ENCODE peak calls at places on chromosomes 1 and 21, in six cellular contexts. D is epithelial cell of esophagus, Q is fibroblast of lung, T is HFF-Myc, C is tibial nerve, B is thoracic aorta. G is an unnamed sample.

GRCh38 chr21:44895859-44896258 is 22.4 kb upstream of the PTTG1IP start:
- DNase-seq in D (no peak), Q (no peak), T (no peak), C (no peak), B (no peak), G (no peak)

GRCh38 chr1:10456661-10457060 is 6.8 kb downstream of the CORT start:
- DNase-seq in D (peak), Q (no peak), T (no peak), C (no peak), B (no peak), G (no peak)

GRCh38 chr1:206963119-206963712 is 7.0 kb downstream of the FCAMR start:
- DNase-seq in D (peak), Q (peak), T (no peak), C (no peak), B (no peak), G (no peak)

GRCh38 chr1:161207173-161207572 is 5.0 kb downstream of the NDUFS2 start:
- DNase-seq in D (no peak), Q (no peak), T (no peak), C (no peak), B (no peak), G (no peak)

GRCh38 chr21:26470361-26471115 is 102.5 kb downstream of the CYYR1 start:
- DNase-seq in D (no peak), Q (no peak), T (no peak), C (no peak), B (no peak), G (no peak)

GRCh38 chr1:166111430-166111829 is 55.4 kb downstream of the FAM78B start:
- DNase-seq in D (no peak), Q (no peak), T (no peak), C (no peak), B (no peak), G (no peak)

GRCh38 chr1:228996286-228996685 is 261.0 kb downstream of the RHOU start:
- DNase-seq in D (no peak), Q (no peak), T (no peak), C (no peak), B (no peak), G (no peak)

GRCh38 chr21:26850116-26850643 is 5.0 kb upstream of the ADAMTS1 start:
- DNase-seq in D (peak), Q (peak), T (no peak), C (no peak), B (no peak), G (no peak)

GRCh38 chr1:25711555-25712298 is 88.3 kb upstream of the SELENON start:
- DNase-seq in D (peak), Q (peak), T (no peak), C (no peak), B (no peak), G (no peak)

GRCh38 chr1:245453556-245453955 is 298.8 kb downstream of the KIF26B start:
- DNase-seq in D (no peak), Q (no peak), T (no peak), C (no peak), B (no peak), G (no peak)

GRCh38 chr21:16324630-16325029 is 594.8 kb downstream of the USP25 start:
- DNase-seq in D (no peak), Q (no peak), T (no peak), C (no peak), B (no peak), G (no peak)

GRCh38 chr1:65995326-65995725 is 202.6 kb downstream of the PDE4B start:
- DNase-seq in D (no peak), Q (no peak), T (no peak), C (no peak), B (no peak), G (no peak)

GRCh38 chr1:207811920-207812720 is 60.3 kb downstream of the CD46 start:
- DNase-seq in D (no peak), Q (no peak), T (no peak), C (no peak), B (no peak), G (no peak)

GRCh38 chr21:46599251-46599572 is 5.7 kb downstream of the S100B start:
- DNase-seq in D (no peak), Q (peak), T (peak), C (peak), B (no peak), G (peak)

GRCh38 chr1:1348420-1349255 is 580 bp downstream of the DVL1 start:
- DNase-seq in D (peak), Q (peak), T (no peak), C (no peak), B (no peak), G (no peak)

GRCh38 chr1:237756304-237756967 is 134.3 kb downstream of the ZP4 start:
- DNase-seq in D (no peak), Q (no peak), T (no peak), C (no peak), B (no peak), G (no peak)

GRCh38 chr1:218390625-218391024 is 45.5 kb downstream of the TGFB2 start:
- DNase-seq in D (peak), Q (peak), T (no peak), C (no peak), B (no peak), G (no peak)

GRCh38 chr1:157170677-157171515 is 32.7 kb upstream of the ETV3 start:
- DNase-seq in D (peak), Q (no peak), T (no peak), C (peak), B (no peak), G (no peak)

GRCh38 chr1:85229574-85230097 is 28.8 kb upstream of the SYDE2 start:
- DNase-seq in D (no peak), Q (no peak), T (no peak), C (no peak), B (no peak), G (no peak)

GRCh38 chr21:16302851-16303282 is 573.1 kb downstream of the USP25 start:
- DNase-seq in D (no peak), Q (peak), T (no peak), C (peak), B (no peak), G (no peak)

GRCh38 chr1:11417162-11417561 is 61.8 kb upstream of the DISP3 start:
- DNase-seq in D (no peak), Q (no peak), T (peak), C (no peak), B (no peak), G (no peak)

GRCh38 chr1:199512037-199512710 is 515.3 kb upstream of the NR5A2 start:
- DNase-seq in D (no peak), Q (peak), T (no peak), C (no peak), B (no peak), G (peak)

GRCh38 chr21:36615274-36615964 is 83.5 kb upstream of the SIM2 start:
- DNase-seq in D (no peak), Q (no peak), T (no peak), C (no peak), B (no peak), G (no peak)

GRCh38 chr1:232039303-232039702 is 412.7 kb downstream of the DISC1 start:
- DNase-seq in D (peak), Q (peak), T (no peak), C (no peak), B (no peak), G (no peak)

GRCh38 chr1:58628987-58629598 is 52.0 kb upstream of the TACSTD2 start:
- DNase-seq in D (no peak), Q (peak), T (no peak), C (no peak), B (no peak), G (no peak)

DNA sequence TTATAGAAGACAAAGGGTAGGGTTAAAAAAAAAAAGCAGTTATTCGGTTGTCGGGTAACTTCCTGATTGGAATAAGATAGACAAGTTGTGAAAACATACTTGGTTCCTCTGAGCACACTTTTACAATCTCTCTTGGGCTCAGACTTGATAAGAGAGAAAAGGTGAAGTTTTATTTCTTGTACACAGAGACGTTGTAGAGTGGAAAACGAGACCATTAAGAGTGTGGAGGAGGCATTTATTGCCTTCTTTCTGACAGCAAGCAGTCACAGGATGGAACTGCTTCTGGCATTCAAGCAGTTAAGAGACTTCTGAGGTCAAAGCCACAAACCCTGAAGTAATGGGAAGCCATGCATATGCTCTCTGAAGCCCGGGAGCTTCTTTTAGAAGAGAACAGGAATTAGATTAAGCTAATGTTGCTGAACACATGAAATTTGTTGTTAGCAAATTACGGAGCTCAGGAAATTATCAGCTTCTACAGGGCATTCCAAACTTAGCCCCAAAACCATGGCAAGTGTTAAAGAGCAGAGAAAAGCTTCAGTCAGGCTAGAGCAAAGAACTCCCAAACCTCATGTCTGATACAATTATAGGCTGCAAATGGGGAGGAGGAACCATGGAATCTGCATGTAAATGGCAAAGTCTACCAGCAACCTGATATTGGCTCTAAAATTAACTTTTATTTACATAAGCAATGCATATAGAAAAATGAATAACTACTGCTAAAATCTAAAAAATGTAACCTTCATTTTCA is 26.0 kb downstream of the S1PR1 start:
- DNase-seq in D (no peak), Q (no peak), T (no peak), C (no peak), B (no peak), G (no peak)
- H3K4me3 ChIP-seq in D (no peak), Q (no peak), T (no peak), C (no peak), B (no peak), G (no peak)

DNA sequence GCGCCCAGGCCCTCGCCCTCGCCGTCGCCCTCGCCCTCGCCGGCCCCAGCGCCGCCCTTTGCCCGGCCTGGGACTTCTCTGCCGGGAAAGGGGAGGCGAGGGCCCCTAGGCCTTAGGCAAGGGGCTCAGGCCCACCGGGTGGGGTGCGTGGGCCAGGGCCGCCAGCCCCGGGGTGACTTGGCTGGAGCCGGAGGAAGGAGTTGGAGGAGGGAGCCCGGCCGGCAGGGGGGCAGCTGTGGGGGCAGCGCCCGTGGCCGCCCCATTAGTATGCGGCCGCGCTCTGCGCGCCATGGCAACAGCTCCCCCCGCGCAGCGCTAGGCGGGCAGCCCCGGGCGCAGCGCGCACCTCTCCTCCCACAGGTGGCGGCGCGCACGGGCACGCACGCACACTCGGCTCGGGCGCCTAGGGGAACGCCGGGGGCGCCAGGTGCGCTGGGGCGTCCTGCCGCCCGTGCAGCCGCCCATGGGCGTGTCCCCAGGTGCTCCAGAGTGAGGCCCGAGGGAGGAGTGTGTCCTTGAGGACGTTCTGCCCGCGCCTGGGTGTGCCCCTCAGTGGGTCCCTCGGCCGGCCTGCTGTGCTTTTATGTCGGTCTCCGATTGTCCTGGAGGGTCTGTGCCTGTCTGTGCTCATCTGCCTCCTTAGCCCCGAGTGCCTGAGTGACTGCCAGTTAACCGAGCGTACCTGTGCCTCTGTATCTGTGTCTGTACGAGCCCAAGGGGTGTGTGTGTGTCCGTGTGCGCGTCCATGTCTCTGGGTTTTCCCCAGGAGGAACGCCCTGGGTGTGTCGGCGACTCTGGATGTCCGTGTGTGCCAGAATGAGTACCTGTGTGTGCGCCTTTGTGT is 38.1 kb upstream of the WASF2 start:
- DNase-seq in D (peak), Q (no peak), T (no peak), C (no peak), B (no peak), G (no peak)
- TF ChIP-seq CTCF in D (no peak), Q (no peak), T (no peak), C (no peak), B (no peak), G (no peak)

GRCh38 chr1:179873366-179873978 is 4.1 kb downstream of the TOR1AIP2 start:
- DNase-seq in D (no peak), Q (no peak), T (no peak), C (no peak), B (no peak), G (no peak)

GRCh38 chr1:179875606-179876288 is 1.9 kb downstream of the TOR1AIP2 start:
- DNase-seq in D (no peak), Q (peak), T (no peak), C (no peak), B (no peak), G (no peak)

GRCh38 chr1:179870870-179871269 is 6.7 kb downstream of the TOR1AIP2 start:
- DNase-seq in D (no peak), Q (no peak), T (no peak), C (no peak), B (no peak), G (no peak)

GRCh38 chr1:179871940-179872339 is 5.7 kb downstream of the TOR1AIP2 start:
- DNase-seq in D (no peak), Q (no peak), T (no peak), C (no peak), B (no peak), G (no peak)

DNA sequence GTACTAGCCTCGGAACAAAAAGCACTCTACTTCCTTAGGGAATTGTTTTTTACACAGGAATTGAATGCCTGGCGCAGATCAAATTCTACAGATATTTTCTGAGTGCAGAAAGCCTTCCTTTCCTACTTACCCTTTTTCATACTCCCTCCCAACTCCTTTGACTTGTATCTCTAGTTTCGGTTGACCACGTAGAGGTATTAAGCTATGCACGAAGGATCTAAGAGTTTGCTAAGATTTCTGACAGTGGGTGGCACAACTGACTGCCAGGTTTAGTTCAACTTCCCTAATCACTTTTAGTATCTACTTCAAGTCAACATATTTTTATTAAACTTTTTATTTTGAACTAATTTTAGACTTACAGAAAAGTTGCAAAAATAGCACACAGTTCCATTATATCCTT is 5.0 kb downstream of the TOR1AIP2 start:
- DNase-seq in D (no peak), Q (no peak), T (no peak), C (no peak), B (no peak), G (no peak)
- H3K4me3 ChIP-seq in D (no peak), Q (no peak), T (no peak), C (no peak), B (no peak), G (no peak)

DNA sequence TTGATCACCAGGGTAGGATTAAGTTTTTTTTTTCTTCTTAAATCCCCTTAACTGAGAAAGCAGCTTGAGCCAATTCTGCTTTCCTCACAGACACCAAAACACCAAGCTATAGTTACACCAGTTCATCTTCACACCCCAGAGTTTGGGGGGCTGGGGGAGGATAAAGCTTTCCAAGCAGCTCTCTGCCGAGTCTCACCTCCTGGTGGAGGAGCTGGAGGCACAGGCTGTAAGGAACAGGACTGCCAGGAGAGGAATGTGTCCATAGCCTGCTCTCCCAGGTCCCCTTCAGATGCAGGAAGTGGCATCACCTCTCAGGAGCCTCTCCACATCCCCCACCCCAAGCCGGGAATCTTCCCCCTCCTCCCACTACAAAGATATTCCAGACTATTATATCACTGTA is 87.8 kb downstream of the SSBP3 start:
- DNase-seq in D (no peak), Q (no peak), T (no peak), C (no peak), B (no peak), G (no peak)
- TF ChIP-seq CTCF in D (no peak), Q (no peak), T (no peak), C (no peak), B (no peak), G (no peak)

GRCh38 chr1:5993553-5994510 is 1.6 kb upstream of the NPHP4 start:
- DNase-seq in D (no peak), Q (no peak), T (no peak), C (no peak), B (no peak), G (no peak)
- H3K4me3 ChIP-seq in D (peak), Q (peak), T (peak), C (peak), B (peak), G (peak)

DNA sequence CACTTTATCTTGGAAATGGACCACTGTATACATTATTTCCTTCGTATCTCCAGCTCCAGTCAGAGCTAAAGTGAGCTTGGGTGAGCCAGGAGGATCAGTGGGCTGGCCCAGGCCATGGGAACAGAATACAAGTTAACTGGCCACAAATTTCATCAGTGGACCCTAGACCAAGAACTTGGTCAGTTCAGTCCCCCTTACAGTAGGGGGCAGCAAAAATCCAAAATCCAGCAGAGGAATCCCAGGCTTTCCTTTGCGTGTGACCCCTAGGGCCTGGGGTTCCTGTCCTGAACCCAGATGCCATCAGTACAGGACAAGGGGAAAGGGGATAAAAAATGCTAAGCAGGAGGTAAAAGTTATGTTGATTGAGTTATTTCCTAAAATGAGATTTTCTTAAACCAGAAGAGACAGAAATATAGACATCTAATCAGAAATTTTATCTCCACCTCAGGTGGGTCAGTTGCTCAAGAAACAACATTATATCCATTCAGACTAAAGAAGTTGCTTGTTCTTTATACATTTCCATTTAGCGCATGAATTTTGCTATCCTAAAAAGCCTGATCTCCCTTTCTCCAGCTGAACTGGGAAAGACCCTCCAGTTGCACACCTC is 24.1 kb upstream of the LCE5A start:
- DNase-seq in D (no peak), Q (no peak), T (no peak), C (no peak), B (no peak), G (no peak)
- TF ChIP-seq CTCF in D (peak), Q (peak), T (peak), C (no peak), B (no peak), G (peak)

GRCh38 chr1:239815074-239815473 is 276.6 kb upstream of the FMN2 start:
- DNase-seq in D (no peak), Q (no peak), T (no peak), C (no peak), B (no peak), G (no peak)
- H3K4me3 ChIP-seq in D (no peak), Q (no peak), T (no peak), C (no peak), B (peak), G (no peak)

GRCh38 chr1:170634819-170635410 is 29.0 kb upstream of the PRRX1 start:
- DNase-seq in D (peak), Q (peak), T (peak), C (no peak), B (no peak), G (no peak)

DNA sequence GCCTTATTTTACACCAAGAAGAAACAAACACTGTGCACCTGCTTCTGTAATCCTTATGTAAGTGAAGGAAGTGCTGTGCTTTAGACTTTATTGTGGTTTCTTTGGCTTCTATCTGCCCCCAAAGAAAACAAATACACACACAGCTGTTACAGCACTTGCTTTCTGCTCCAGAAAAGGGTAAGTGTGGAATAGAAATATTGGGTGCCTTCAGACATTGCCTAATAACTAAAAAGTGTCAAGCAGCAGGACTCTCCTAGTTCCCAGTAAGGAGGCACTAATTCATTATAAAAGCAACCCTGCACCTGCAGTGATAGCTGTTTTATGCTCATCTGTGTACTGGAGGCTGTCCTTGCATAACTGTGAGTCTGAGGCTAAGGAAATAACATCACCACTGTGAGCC is 23.4 kb upstream of the PRRX1 start:
- DNase-seq in D (no peak), Q (peak), T (no peak), C (no peak), B (no peak), G (no peak)
- TF ChIP-seq CTCF in D (no peak), Q (no peak), T (no peak), C (no peak), B (no peak), G (no peak)

GRCh38 chr1:225657462-225657989 is 4.6 kb upstream of the ENAH start:
- DNase-seq in D (peak), Q (peak), T (peak), C (no peak), B (no peak), G (no peak)
- H3K4me3 ChIP-seq in D (no peak), Q (no peak), T (no peak), C (no peak), B (no peak), G (no peak)

G was measured in kidney epithelial cell.